ENCODE peak calls at places on chromosomes 12 and 14, in nine cellular contexts. B is cardiac muscle cell, T is K562, O is heart right ventricle, V is fibroblast of lung, A is pancreas, Y is breast epithelium, Q is uterus, I is endodermal cell. M is an unnamed sample.
A peak's percentile ranks its signal among the peaks of the same experiment; 100 is the strongest.

GRCh38 chr12:32536000-32536345 is 136.6 kb downstream of the FGD4 start:
- DNase-seq in V (no peak), Q (no peak), T (no peak), A (no peak), B (no peak), I (no peak), Y (no peak), O (no peak), M (no peak)

GRCh38 chr12:56993346-56993745 is 13.0 kb downstream of the ZBTB39 start:
- DNase-seq in V (no peak), B (no peak), I (peak; percentile 39), Q (no peak), T (no peak), Y (no peak), O (no peak), A (no peak), M (peak; percentile 11)

GRCh38 chr12:69161835-69162234 is 77.5 kb upstream of the CPSF6 start:
- DNase-seq in Q (no peak), V (peak; percentile 9), Y (no peak), A (no peak), O (no peak), T (no peak), B (peak; percentile 16), I (no peak), M (no peak)

GRCh38 chr12:68674376-68674775 is 12.4 kb upstream of the NUP107 start:
- DNase-seq in O (no peak), I (no peak), Q (no peak), T (no peak), A (no peak), Y (no peak), B (no peak), V (no peak), M (no peak)

GRCh38 chr14:92546347-92547053 is 32.9 kb downstream of the RIN3 start:
- DNase-seq in O (no peak), B (no peak), A (no peak), V (peak; percentile 72), Y (no peak), T (no peak), Q (no peak), I (no peak), M (no peak)

GRCh38 chr12:120474092-120474960 is 4.8 kb upstream of the SRSF9 start:
- DNase-seq in V (no peak), Y (peak; percentile 60), I (peak; percentile 74), Q (peak; percentile 53), A (peak; percentile 47), O (no peak), B (peak; percentile 51), T (peak; percentile 71), M (peak; percentile 38)

GRCh38 chr14:37172024-37172869 is at the start of gene SLC25A21:
- DNase-seq in T (peak; percentile 87), I (peak; percentile 92), V (peak; percentile 89), B (peak; percentile 81), Y (peak; percentile 75), A (peak; percentile 76), Q (peak; percentile 69), O (peak; percentile 69), M (peak; percentile 74)

GRCh38 chr14:92687681-92688433 is 60.6 kb downstream of the LGMN start:
- DNase-seq in Q (no peak), O (peak; percentile 57), T (no peak), B (peak; percentile 25), A (peak; percentile 59), I (peak; percentile 79), V (no peak), Y (no peak), M (no peak)

GRCh38 chr12:49891012-49891411 is 12.7 kb downstream of the FAIM2 start:
- DNase-seq in T (no peak), Q (no peak), A (no peak), I (no peak), B (no peak), V (no peak), O (no peak), Y (no peak), M (no peak)

GRCh38 chr14:90599748-90600507 is 203.1 kb downstream of the CALM1 start:
- DNase-seq in O (no peak), T (no peak), Q (no peak), Y (no peak), I (no peak), A (no peak), B (peak; percentile 38), V (peak; percentile 42), M (no peak)

GRCh38 chr12:106179086-106179485 is 40.3 kb upstream of the NUAK1 start:
- DNase-seq in V (no peak), A (no peak), Q (peak; percentile 76), O (no peak), B (no peak), Y (no peak), T (no peak), I (peak; percentile 24), M (no peak)

GRCh38 chr12:96606134-96606533 is 116.8 kb downstream of the CFAP54 start:
- DNase-seq in T (no peak), Y (no peak), B (no peak), A (no peak), V (no peak), I (no peak), Q (no peak), O (no peak), M (no peak)

GRCh38 chr12:24838531-24838950 is 110.4 kb downstream of the BCAT1 start:
- DNase-seq in A (peak; percentile 28), O (no peak), B (peak; percentile 98), T (no peak), V (peak; percentile 98), Y (no peak), I (no peak), Q (peak; percentile 62), M (peak; percentile 26)

GRCh38 chr12:109968032-109968420 is 28.1 kb downstream of the GIT2 start:
- DNase-seq in Q (no peak), O (no peak), B (no peak), A (no peak), V (no peak), T (no peak), Y (no peak), I (no peak), M (no peak)

GRCh38 chr14:77707355-77707723 is 484 bp downstream of the ALKBH1 start:
- DNase-seq in Y (no peak), Q (no peak), V (peak; percentile 60), T (peak; percentile 49), A (no peak), O (no peak), I (peak; percentile 63), B (peak; percentile 45), M (peak; percentile 55)

GRCh38 chr12:119444462-119445044 is 110.0 kb downstream of the CCDC60 start:
- DNase-seq in Q (no peak), O (peak; percentile 13), V (peak; percentile 2), B (peak; percentile 42), Y (no peak), T (peak; percentile 82), A (no peak), I (peak; percentile 95), M (peak; percentile 30)

GRCh38 chr14:54564799-54565235 is 2.1 kb upstream of the SAMD4A start:
- DNase-seq in O (no peak), Y (no peak), I (no peak), Q (peak; percentile 60), T (peak; percentile 43), A (no peak), B (peak; percentile 78), V (peak; percentile 84), M (no peak)

GRCh38 chr14:21263284-21264024 is 5.8 kb downstream of the HNRNPC start:
- DNase-seq in B (no peak), Q (no peak), Y (no peak), T (no peak), I (no peak), O (no peak), A (no peak), V (peak; percentile 79), M (no peak)

GRCh38 chr12:22406622-22407021 is 72.1 kb upstream of the ST8SIA1 start:
- DNase-seq in V (no peak), O (no peak), A (no peak), Y (no peak), Q (no peak), I (no peak), B (no peak), T (no peak), M (no peak)

GRCh38 chr14:81673930-81674329 is 140.3 kb upstream of the SEL1L start:
- DNase-seq in T (no peak), O (no peak), Q (no peak), I (no peak), V (no peak), A (no peak), Y (no peak), B (no peak), M (no peak)

GRCh38 chr12:93351726-93352125 is 26.0 kb upstream of the NUDT4 start:
- DNase-seq in T (no peak), I (no peak), Q (no peak), O (no peak), Y (no peak), B (no peak), V (no peak), A (no peak), M (no peak)
- TF ChIP-seq CTCF in T (no peak), I (no peak), Q (no peak), O (no peak), Y (no peak), B (no peak), V (no peak), A (no peak), M (no peak)

DNA sequence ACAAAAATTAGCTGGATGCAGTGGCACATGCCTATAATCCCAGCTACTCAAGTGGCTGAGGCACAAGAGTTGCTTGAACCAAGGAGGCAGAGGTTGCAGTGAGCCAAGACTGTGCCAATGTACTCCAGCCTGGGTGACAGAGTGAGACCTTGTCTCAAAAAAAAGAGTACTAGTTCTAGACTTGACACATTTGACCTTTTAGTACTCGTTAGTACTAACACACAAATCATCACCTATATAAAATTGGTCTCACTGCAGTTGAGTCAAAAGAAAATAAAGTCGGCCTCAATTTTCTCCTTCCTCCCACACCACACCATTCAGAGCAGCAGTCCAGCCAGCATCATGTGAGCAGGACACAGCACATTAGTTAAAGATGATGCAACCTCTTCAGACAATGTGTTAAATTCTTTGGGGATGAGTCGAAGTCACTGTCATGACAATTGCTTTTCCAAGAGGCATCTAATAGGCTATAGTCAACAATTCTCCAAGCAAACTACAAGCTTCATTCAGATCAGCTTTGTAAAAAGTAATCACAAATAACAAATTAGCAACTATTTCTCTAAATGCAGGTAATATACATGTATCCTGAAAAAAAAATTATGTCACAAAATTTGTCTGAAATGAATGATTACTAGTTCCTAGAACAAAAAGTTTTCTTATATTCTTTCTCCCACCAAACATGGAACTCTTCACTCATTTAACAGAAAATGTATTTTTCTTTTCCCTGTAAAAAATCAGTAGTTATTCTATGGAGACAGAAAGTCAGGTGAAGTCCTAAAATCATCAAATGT is 55.6 kb downstream of the CLIP1 start:
- DNase-seq in B (peak; percentile 91), Y (no peak), I (peak; percentile 84), O (no peak), A (no peak), V (peak; percentile 90), Q (peak; percentile 81), T (peak; percentile 61), M (no peak)
- H3K4me3 ChIP-seq in B (no peak overlapping the region), Y (no peak overlapping the region), I (no peak overlapping the region), O (no peak overlapping the region), A (no peak overlapping the region), V (no peak overlapping the region), Q (no peak overlapping the region), T (no peak overlapping the region), M (no peak overlapping the region)

GRCh38 chr12:80648866-80649265 is 58.6 kb upstream of the MYF6 start:
- DNase-seq in O (no peak), I (no peak), Q (no peak), T (no peak), B (peak; percentile 24), V (peak; percentile 78), A (no peak), Y (no peak), M (no peak)
- H3K9me3 ChIP-seq in O (no peaks in the 10 kb centered on the region), I (no peaks in the 10 kb centered on the region), Q (no peaks in the 10 kb centered on the region), T (no peaks in the 10 kb centered on the region), B (no peaks in the 10 kb centered on the region), V (no peaks in the 10 kb centered on the region), A (no peaks in the 10 kb centered on the region), Y (no peaks in the 10 kb centered on the region), M (no peaks in the 10 kb centered on the region)

GRCh38 chr14:96098999-96099335 is 59.8 kb downstream of the C14orf132 start:
- DNase-seq in Y (no peak), B (no peak), A (no peak), O (no peak), V (no peak), T (no peak), Q (no peak), I (no peak), M (no peak)
- TF ChIP-seq CTCF in Y (no peak), B (no peak), A (no peak), O (no peak), V (no peak), T (no peak), Q (no peak), I (no peak), M (no peak)